ENCODE peak calls at places on chromosomes 11 and 22, in eight cellular contexts. P, S, O, G, E, A, J and L are unnamed samples.

GRCh38 chr11:74641289-74641688 is 48.9 kb downstream of the POLD3 start:
- DNase-seq in P (no peak), S (no peak), O (no peak), G (no peak), E (no peak), A (no peak), J (no peak), L (no peak)

GRCh38 chr11:88174627-88175003 is 628 bp downstream of the RAB38 start:
- DNase-seq in P (peak), S (peak), O (peak), G (no peak), E (peak), A (no peak), J (peak), L (peak)

GRCh38 chr11:123438191-123438627 is 8.1 kb downstream of the GRAMD1B start:
- DNase-seq in P (no peak), S (peak), O (no peak), G (peak), E (no peak), A (no peak), J (no peak), L (peak)

GRCh38 chr11:23497040-23497439 is 636.8 kb upstream of the CCDC179 start:
- DNase-seq in P (no peak), S (no peak), O (no peak), G (no peak), E (no peak), A (no peak), J (no peak), L (no peak)

GRCh38 chr11:61971177-61972111 is 4.0 kb upstream of the FTH1 start:
- DNase-seq in P (peak), S (peak), O (peak), G (peak), E (peak), A (peak), J (peak), L (peak)

GRCh38 chr11:64762916-64763803 is 3.4 kb upstream of the PYGM start:
- DNase-seq in P (no peak), S (peak), O (peak), G (no peak), E (no peak), A (peak), J (no peak), L (no peak)

GRCh38 chr22:34776827-34777226 is 289.1 kb upstream of the ISX start:
- DNase-seq in P (peak), S (peak), O (no peak), G (no peak), E (no peak), A (no peak), J (no peak), L (no peak)

GRCh38 chr11:6614446-6614845 is 2.4 kb upstream of the TAF10 start:
- DNase-seq in P (no peak), S (no peak), O (no peak), G (no peak), E (no peak), A (no peak), J (no peak), L (no peak)

GRCh38 chr11:75311858-75312288 is 39.6 kb downstream of the ARRB1 start:
- DNase-seq in P (no peak), S (peak), O (peak), G (no peak), E (no peak), A (peak), J (peak), L (no peak)

GRCh38 chr11:101436511-101437142 is 147.2 kb downstream of the TRPC6 start:
- DNase-seq in P (peak), S (peak), O (no peak), G (no peak), E (no peak), A (peak), J (no peak), L (no peak)

GRCh38 chr22:36907464-36907863 is 6.0 kb upstream of the CSF2RB start:
- DNase-seq in P (no peak), S (no peak), O (no peak), G (no peak), E (no peak), A (no peak), J (no peak), L (no peak)

GRCh38 chr22:36900880-36901279 is 12.5 kb upstream of the CSF2RB start:
- DNase-seq in P (no peak), S (no peak), O (no peak), G (no peak), E (no peak), A (no peak), J (no peak), L (no peak)

GRCh38 chr22:36902143-36902911 is 11.1 kb upstream of the CSF2RB start:
- DNase-seq in P (no peak), S (no peak), O (no peak), G (no peak), E (no peak), A (no peak), J (no peak), L (no peak)

GRCh38 chr22:36901411-36902142 is 11.9 kb upstream of the CSF2RB start:
- DNase-seq in P (no peak), S (no peak), O (no peak), G (no peak), E (no peak), A (no peak), J (no peak), L (no peak)

GRCh38 chr22:36904260-36904659 is 9.2 kb upstream of the CSF2RB start:
- DNase-seq in P (no peak), S (no peak), O (no peak), G (no peak), E (no peak), A (no peak), J (no peak), L (no peak)
- TF ChIP-seq CTCF in P (peak), S (no peak), O (no peak), G (peak), E (no peak), A (peak), J (no peak), L (no peak)

DNA sequence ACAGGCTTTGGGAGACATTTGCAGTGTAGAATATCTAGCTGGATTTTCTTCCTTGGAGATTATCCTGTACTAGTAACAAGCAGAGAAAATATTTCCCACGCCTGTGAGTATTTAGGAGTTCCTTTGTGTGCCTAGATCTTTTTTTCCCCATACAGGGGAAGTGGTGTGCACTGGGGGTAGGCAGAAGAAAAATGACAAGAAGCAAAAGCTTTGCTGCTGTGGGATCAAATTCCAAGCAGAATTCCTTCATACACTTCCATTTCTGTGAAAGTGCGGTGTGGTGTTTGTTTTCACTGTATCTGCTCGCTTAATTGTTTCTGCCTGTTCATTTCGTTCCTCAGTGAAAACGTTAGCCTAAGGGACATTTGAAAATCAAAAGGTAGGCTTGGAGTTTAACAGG is 47.9 kb downstream of the BLID start:
- DNase-seq in P (no peak), S (peak), O (no peak), G (no peak), E (no peak), A (no peak), J (no peak), L (no peak)
- H3K4me3 ChIP-seq in P (no peak), S (no peak), O (no peak), G (no peak), E (no peak), A (no peak), J (no peak), L (no peak)

DNA sequence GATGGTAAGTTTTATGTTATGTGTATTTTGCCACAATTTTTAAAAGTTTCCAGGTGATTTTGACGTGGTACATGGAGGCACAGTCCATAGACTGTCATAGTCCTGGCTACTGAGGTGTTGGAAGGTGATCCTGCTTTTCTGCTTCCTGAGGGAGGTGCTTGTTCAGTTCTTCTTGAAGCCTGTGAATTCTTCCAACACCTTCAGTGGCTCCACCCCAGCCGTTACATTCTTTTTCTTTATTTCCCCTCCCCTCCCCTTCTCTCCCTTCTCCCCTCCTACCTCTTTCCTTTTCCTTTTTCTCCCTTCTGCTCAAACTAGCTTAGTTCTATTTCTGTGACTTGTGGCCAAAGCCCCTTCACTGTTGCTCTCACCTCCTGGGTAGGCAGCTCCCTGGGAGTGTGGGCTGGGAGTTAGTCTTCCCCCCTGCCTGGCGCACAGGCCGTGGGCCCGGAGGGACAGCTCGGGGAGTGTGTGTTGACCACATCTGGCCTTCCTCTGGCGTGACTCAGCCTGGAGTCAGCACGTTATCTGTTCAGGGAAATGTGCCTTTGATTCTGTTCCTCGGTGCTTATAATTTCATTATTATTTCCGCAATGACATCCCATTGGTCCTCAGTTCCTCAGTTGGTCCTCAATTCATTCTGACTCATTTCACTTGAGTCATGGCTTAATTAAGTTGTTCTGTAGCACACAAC is 566.2 kb downstream of the TBC1D22A start:
- DNase-seq in P (peak), S (peak), O (peak), G (peak), E (no peak), A (peak), J (no peak), L (peak)
- TF ChIP-seq CTCF in P (no peak), S (no peak), O (no peak), G (no peak), E (no peak), A (no peak), J (no peak), L (no peak)

GRCh38 chr11:67285541-67286498 is 3.3 kb upstream of the ANKRD13D start:
- DNase-seq in P (no peak), S (no peak), O (peak), G (no peak), E (no peak), A (no peak), J (no peak), L (no peak)

GRCh38 chr11:67287355-67288197 is 1.5 kb upstream of the ANKRD13D start:
- DNase-seq in P (no peak), S (no peak), O (peak), G (no peak), E (no peak), A (no peak), J (no peak), L (no peak)

GRCh38 chr11:67284811-67285540 is 4.1 kb upstream of the ANKRD13D start:
- DNase-seq in P (no peak), S (no peak), O (peak), G (no peak), E (no peak), A (no peak), J (no peak), L (no peak)

GRCh38 chr11:67288198-67288451 is 978 bp upstream of the ANKRD13D start:
- DNase-seq in P (no peak), S (no peak), O (no peak), G (no peak), E (no peak), A (no peak), J (no peak), L (no peak)

GRCh38 chr11:67286621-67287333 is 2.3 kb upstream of the ANKRD13D start:
- DNase-seq in P (no peak), S (no peak), O (peak), G (no peak), E (no peak), A (no peak), J (no peak), L (no peak)
- H3K4me3 ChIP-seq in P (no peak), S (no peak), O (no peak), G (no peak), E (no peak), A (no peak), J (no peak), L (no peak)